ENCODE peak calls at places on chromosomes 1 and 21, in eight cellular contexts. D is AG09319; X is mesothelial cell of epicardium; J is upper lobe of right lung; S is CD8-positive, alpha-beta T cell; L is DND-41; P is uterus; T is GM10248. Y is an unnamed sample.

GRCh38 chr1:204408074-204408507 is 3.5 kb downstream of the PPP1R15B start:
- DNase-seq in D (no peak), X (no peak), J (peak; percentile 76), S (peak; percentile 40), L (peak; percentile 62), P (peak; percentile 79), T (no peak), Y (no peak)

GRCh38 chr1:6167391-6168303 is 12.5 kb downstream of the CHD5 start:
- DNase-seq in D (no peak), X (no peak), J (no peak), S (no peak), L (no peak), P (no peak), T (no peak), Y (no peak)

GRCh38 chr1:59477286-59477685 is 180.4 kb downstream of the FGGY start:
- DNase-seq in D (no peak), X (no peak), J (no peak), S (no peak), L (peak; percentile 86), P (no peak), T (no peak), Y (no peak)

GRCh38 chr1:28517649-28517999 is 11.8 kb downstream of the RCC1 start:
- DNase-seq in D (no peak), X (no peak), J (no peak), S (no peak), L (no peak), P (no peak), T (no peak), Y (no peak)

GRCh38 chr1:9529190-9529589 is 10.1 kb upstream of the SLC25A33 start:
- DNase-seq in D (no peak), X (no peak), J (no peak), S (no peak), L (no peak), P (no peak), T (peak; percentile 59), Y (no peak)

GRCh38 chr1:67338642-67339041 is 31.0 kb downstream of the IL12RB2 start:
- DNase-seq in D (no peak), X (no peak), J (no peak), S (no peak), L (no peak), P (no peak), T (no peak), Y (no peak)

GRCh38 chr1:218262259-218262658 is 22.8 kb upstream of the RRP15 start:
- DNase-seq in D (no peak), X (no peak), J (no peak), S (no peak), L (no peak), P (no peak), T (no peak), Y (no peak)

GRCh38 chr1:43437031-43437973 is 16.4 kb downstream of the HYI start:
- DNase-seq in D (no peak), X (no peak), J (no peak), S (no peak), L (no peak), P (peak; percentile 13), T (no peak), Y (no peak)

GRCh38 chr1:211007830-211008229 is 126.1 kb downstream of the KCNH1 start:
- DNase-seq in D (no peak), X (no peak), J (no peak), S (no peak), L (no peak), P (no peak), T (no peak), Y (no peak)

GRCh38 chr1:51842255-51842654 is 36.3 kb downstream of the NRDC start:
- DNase-seq in D (no peak), X (no peak), J (no peak), S (no peak), L (no peak), P (no peak), T (no peak), Y (no peak)

GRCh38 chr1:185864889-185865288 is 130.7 kb downstream of the HMCN1 start:
- DNase-seq in D (peak; percentile 44), X (no peak), J (no peak), S (no peak), L (no peak), P (no peak), T (no peak), Y (no peak)

GRCh38 chr21:37712204-37712934 is 203.9 kb downstream of the KCNJ6 start:
- DNase-seq in D (peak; percentile 19), X (no peak), J (peak; percentile 75), S (no peak), L (peak; percentile 53), P (no peak), T (peak; percentile 71), Y (no peak)

DNA sequence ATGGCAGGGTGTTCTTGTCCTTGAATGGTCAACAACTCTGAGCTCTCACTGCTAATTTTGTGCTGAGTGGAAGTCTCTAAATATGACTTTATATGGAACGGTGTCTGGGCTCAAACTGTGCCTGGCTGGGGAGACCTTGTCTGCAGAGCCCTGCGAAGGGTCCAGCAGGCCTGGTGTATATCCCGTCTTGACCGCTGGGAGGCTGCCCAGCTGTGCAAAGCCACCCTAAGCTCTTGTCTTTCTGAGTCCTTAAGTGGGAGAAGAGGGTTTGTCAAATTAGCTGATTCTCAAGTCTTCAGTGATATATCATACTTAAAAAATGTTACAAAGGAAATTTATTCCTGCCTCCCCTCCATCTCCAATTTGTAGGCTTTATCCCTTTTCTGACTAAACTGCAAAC is 198.7 kb downstream of the KCNJ6 start:
- DNase-seq in D (no peak), X (no peak), J (no peak), S (no peak), L (no peak), P (no peak), T (no peak), Y (no peak)
- TF ChIP-seq CTCF in D (no peak), X (no peak), J (no peak), S (no peak), L (no peak), P (no peak), T (no peak), Y (no peak)

GRCh38 chr1:178382372-178382771 is 114.4 kb downstream of the CLEC20A start:
- DNase-seq in D (no peak), X (no peak), J (no peak), S (no peak), L (no peak), P (no peak), T (no peak), Y (no peak)

GRCh38 chr1:178376008-178376407 is 120.8 kb downstream of the CLEC20A start:
- DNase-seq in D (no peak), X (no peak), J (no peak), S (no peak), L (no peak), P (no peak), T (no peak), Y (no peak)

GRCh38 chr1:178374016-178374415 is 122.7 kb downstream of the CLEC20A start:
- DNase-seq in D (no peak), X (no peak), J (no peak), S (no peak), L (no peak), P (no peak), T (no peak), Y (no peak)

GRCh38 chr1:178385662-178386061 is 111.1 kb downstream of the CLEC20A start:
- DNase-seq in D (no peak), X (no peak), J (no peak), S (no peak), L (no peak), P (no peak), T (no peak), Y (no peak)

GRCh38 chr1:178379807-178380206 is 117.0 kb downstream of the CLEC20A start:
- DNase-seq in D (no peak), X (no peak), J (no peak), S (no peak), L (peak; percentile 8), P (no peak), T (no peak), Y (no peak)
- TF ChIP-seq CTCF in D (no peak), X (peak; percentile 45), J (no peak), S (no peak), L (peak; percentile 27), P (no peak), T (peak; percentile 2), Y (peak; percentile 62)

GRCh38 chr1:15972409-15972808 is 3.5 kb downstream of the ZBTB17 start:
- DNase-seq in D (no peak), X (no peak), J (no peak), S (no peak), L (no peak), P (no peak), T (no peak), Y (no peak)
- TF ChIP-seq CTCF in D (no peak), X (no peak), J (no peak), S (no peak), L (no peak), P (no peak), T (no peak), Y (no peak)

DNA sequence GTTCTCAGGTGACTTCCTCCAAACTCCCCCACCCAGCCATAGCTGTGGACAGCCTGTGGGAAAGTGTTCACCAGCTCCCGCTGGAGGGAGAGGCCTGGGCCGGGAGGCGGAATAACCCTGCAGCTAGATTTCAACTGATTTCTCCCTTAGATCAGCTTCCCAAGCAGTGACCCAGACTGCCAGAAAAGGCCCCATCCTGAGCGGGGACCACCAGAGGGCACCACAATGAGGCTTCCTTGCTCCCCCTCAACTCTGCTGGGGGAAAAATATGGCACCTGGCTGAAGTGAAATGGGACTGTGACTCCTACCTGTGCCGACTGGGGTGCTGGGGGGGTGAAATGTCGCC is 50.8 kb downstream of the RHBG start:
- DNase-seq in D (no peak), X (no peak), J (no peak), S (peak; percentile 64), L (no peak), P (no peak), T (peak; percentile 68), Y (no peak)
- TF ChIP-seq CTCF in D (no peak), X (no peak), J (peak; percentile 19), S (peak; percentile 45), L (peak; percentile 46), P (no peak), T (peak; percentile 49), Y (peak; percentile 35)

DNA sequence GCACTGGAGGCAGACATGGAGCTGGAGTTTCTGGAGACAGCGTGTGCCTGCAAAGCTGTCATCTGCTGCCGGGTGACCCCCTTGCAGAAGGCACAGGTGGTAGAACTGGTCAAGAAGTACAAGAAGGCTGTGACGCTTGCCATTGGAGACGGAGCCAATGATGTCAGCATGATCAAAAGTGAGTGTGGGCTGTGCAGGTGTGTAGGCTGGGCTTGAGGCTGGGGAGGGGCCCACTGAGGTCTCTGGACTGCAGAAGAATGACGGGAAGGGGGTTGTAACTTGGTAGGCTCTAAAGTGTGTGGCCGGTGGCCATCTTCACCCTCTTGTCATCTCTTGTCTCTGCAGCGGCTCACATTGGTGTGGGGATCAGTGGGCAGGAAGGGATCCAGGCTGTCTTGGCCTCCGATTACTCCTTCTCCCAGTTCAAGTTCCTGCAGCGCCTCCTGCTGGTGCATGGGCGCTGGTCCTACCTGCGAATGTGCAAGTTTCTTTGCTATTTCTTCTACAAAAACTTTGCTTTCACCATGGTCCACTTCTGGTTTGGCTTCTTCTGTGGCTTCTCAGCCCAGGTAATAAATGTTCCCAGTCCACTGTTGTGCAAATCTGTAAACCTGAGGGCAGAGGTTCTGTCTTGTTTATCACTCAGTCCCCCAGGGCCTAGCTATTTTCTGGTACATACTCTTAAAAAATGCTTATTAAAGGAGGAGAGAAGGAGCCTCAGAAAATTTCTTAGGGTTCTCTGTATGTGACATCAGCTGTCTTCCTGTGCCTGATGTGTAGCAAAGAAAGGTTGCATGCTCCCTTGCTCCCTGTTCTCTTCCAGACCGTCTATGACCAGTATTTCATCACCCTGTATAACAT is 19.9 kb downstream of the ATP8B2 start:
- DNase-seq in D (no peak), X (no peak), J (peak; percentile 75), S (peak; percentile 83), L (peak; percentile 55), P (no peak), T (no peak), Y (no peak)
- TF ChIP-seq CTCF in D (peak; percentile 69), X (peak; percentile 62), J (peak; percentile 57), S (peak; percentile 66), L (peak; percentile 76), P (peak; percentile 15), T (peak; percentile 53), Y (peak; percentile 84)

GRCh38 chr1:91830242-91831131 is 55.5 kb downstream of the TGFBR3 start:
- DNase-seq in D (peak; percentile 87), X (no peak), J (peak; percentile 66), S (no peak), L (no peak), P (peak; percentile 77), T (no peak), Y (no peak)
- TF ChIP-seq CTCF in D (peak; percentile 63), X (no peak), J (peak; percentile 40), S (no peak), L (no peak), P (peak; percentile 52), T (no peak), Y (peak; percentile 73)